ENCODE peak calls at places on chromosomes 12 and 14, in seven cellular contexts. E is SK-N-DZ; F is aorta; I is DMS153; A is AG20443; U is mucosa of gallbladder; T is activated CD4-positive, alpha-beta T cell treated with anti-CD3 and anti-CD28 coated beads, Interleukin-2, amount 50 U/mL, for 1 hour. M is an unnamed sample.

GRCh38 chr12:6297170-6297569 is 13.3 kb upstream of the PLEKHG6 start:
- DNase-seq in E (no peak), F (peak), I (no peak), A (no peak), U (no peak), T (no peak), M (no peak)

GRCh38 chr12:34287986-34288962 is 266.0 kb downstream of the ALG10 start:
- DNase-seq in E (no peak), F (peak), I (no peak), A (no peak), U (no peak), T (no peak), M (no peak)

GRCh38 chr14:95523051-95523817 is 6.8 kb upstream of the SYNE3 start:
- DNase-seq in E (no peak), F (no peak), I (no peak), A (no peak), U (no peak), T (no peak), M (no peak)

GRCh38 chr14:106850913-106851825 is 1324.8 kb downstream of the TMEM121 start:
- DNase-seq in E (no peak), F (no peak), I (peak), A (no peak), U (no peak), T (no peak), M (no peak)

GRCh38 chr12:58174316-58174715 is 232.9 kb downstream of the ATP23 start:
- DNase-seq in E (no peak), F (no peak), I (no peak), A (no peak), U (no peak), T (no peak), M (no peak)

GRCh38 chr12:85468356-85469157 is 188.5 kb downstream of the ALX1 start:
- DNase-seq in E (peak), F (no peak), I (no peak), A (peak), U (peak), T (no peak), M (peak)

GRCh38 chr12:48002773-48003218 is 1.5 kb downstream of the COL2A1 start:
- DNase-seq in E (no peak), F (peak), I (peak), A (peak), U (no peak), T (no peak), M (no peak)

GRCh38 chr12:108387771-108388170 is 48.7 kb upstream of the CMKLR1 start:
- DNase-seq in E (no peak), F (no peak), I (no peak), A (no peak), U (no peak), T (no peak), M (no peak)

GRCh38 chr14:106277503-106277902 is 751.1 kb downstream of the TMEM121 start:
- DNase-seq in E (no peak), F (no peak), I (no peak), A (no peak), U (no peak), T (peak), M (no peak)

GRCh38 chr12:79692249-79692619 is 1.5 kb upstream of the PAWR start:
- DNase-seq in E (no peak), F (no peak), I (no peak), A (no peak), U (no peak), T (no peak), M (no peak)

GRCh38 chr14:57498659-57499058 is 5.0 kb upstream of the CCDC198 start:
- DNase-seq in E (no peak), F (no peak), I (no peak), A (no peak), U (no peak), T (no peak), M (no peak)

GRCh38 chr14:100323121-100323941 is at the start of gene SLC25A47:
- DNase-seq in E (no peak), F (no peak), I (no peak), A (no peak), U (no peak), T (no peak), M (no peak)

GRCh38 chr12:77847060-77847541 is 16.4 kb downstream of the NAV3 start:
- DNase-seq in E (no peak), F (no peak), I (peak), A (no peak), U (no peak), T (no peak), M (no peak)

GRCh38 chr12:92158711-92159534 is 13.3 kb upstream of the BTG1 start:
- DNase-seq in E (no peak), F (no peak), I (no peak), A (no peak), U (no peak), T (no peak), M (no peak)

GRCh38 chr14:52481864-52482263 is 70.4 kb downstream of the TXNDC16 start:
- DNase-seq in E (no peak), F (no peak), I (no peak), A (no peak), U (no peak), T (no peak), M (no peak)

GRCh38 chr12:46963977-46964376 is 115.4 kb upstream of the PCED1B start:
- DNase-seq in E (no peak), F (no peak), I (no peak), A (peak), U (peak), T (no peak), M (no peak)

GRCh38 chr12:3200779-3201738 is 123.9 kb downstream of the TSPAN9 start:
- DNase-seq in E (no peak), F (no peak), I (no peak), A (peak), U (no peak), T (no peak), M (no peak)

GRCh38 chr14:99401624-99402282 is 78.9 kb downstream of the SETD3 start:
- DNase-seq in E (no peak), F (no peak), I (no peak), A (no peak), U (no peak), T (no peak), M (no peak)

GRCh38 chr12:56581418-56582145 is 48.5 kb downstream of the BAZ2A start:
- DNase-seq in E (no peak), F (no peak), I (no peak), A (no peak), U (no peak), T (no peak), M (no peak)

GRCh38 chr12:49794021-49794420 is 34.2 kb downstream of the NCKAP5L start:
- DNase-seq in E (no peak), F (peak), I (no peak), A (no peak), U (no peak), T (no peak), M (no peak)

GRCh38 chr12:104669057-104669770 is 212.5 kb downstream of the CHST11 start:
- DNase-seq in E (peak), F (peak), I (peak), A (no peak), U (peak), T (no peak), M (peak)

GRCh38 chr12:4978737-4979136 is 64.9 kb upstream of the KCNA5 start:
- DNase-seq in E (no peak), F (no peak), I (no peak), A (peak), U (no peak), T (no peak), M (no peak)

GRCh38 chr12:32139064-32139421 is 32.4 kb downstream of the BICD1 start:
- DNase-seq in E (no peak), F (no peak), I (no peak), A (peak), U (peak), T (no peak), M (no peak)

GRCh38 chr12:94718114-94718513 is 67.8 kb upstream of the TMCC3 start:
- DNase-seq in E (no peak), F (no peak), I (no peak), A (no peak), U (no peak), T (no peak), M (no peak)

GRCh38 chr12:67885370-67886169 is 103.7 kb upstream of the IFNG-AS1 start:
- DNase-seq in E (no peak), F (no peak), I (no peak), A (peak), U (no peak), T (no peak), M (no peak)

GRCh38 chr14:99271288-99271941 is 582 bp downstream of the BCL11B start:
- DNase-seq in E (no peak), F (no peak), I (no peak), A (no peak), U (no peak), T (no peak), M (no peak)

GRCh38 chr12:91327136-91327535 is 144.5 kb upstream of the DCN start:
- DNase-seq in E (no peak), F (no peak), I (no peak), A (no peak), U (no peak), T (no peak), M (no peak)

GRCh38 chr12:52615912-52616311 is 2.4 kb downstream of the KRT73 start:
- DNase-seq in E (no peak), F (no peak), I (no peak), A (no peak), U (no peak), T (no peak), M (no peak)

GRCh38 chr12:98578821-98579220 is 14.7 kb upstream of the SLC25A3 start:
- DNase-seq in E (no peak), F (no peak), I (no peak), A (no peak), U (no peak), T (no peak), M (no peak)

GRCh38 chr12:12645485-12645884 is 33.8 kb downstream of the CREBL2 start:
- DNase-seq in E (peak), F (no peak), I (no peak), A (peak), U (peak), T (peak), M (no peak)